ENCODE peak calls at places on chromosome 12, in nine cellular contexts. D is CD8-positive, alpha-beta T cell; N is hepatocyte; T is fibroblast of the aortic adventitia; F is psoas muscle; O is body of pancreas; R is brain microvascular endothelial cell; Y is astrocyte of the cerebellum; L is coronary artery. J is an unnamed sample.

GRCh38 chr12:105721915-105722314 is 391.4 kb downstream of the C12orf75 start:
- DNase-seq in D (no peak), N (no peak), T (no peak), F (no peak), O (no peak), R (no peak), Y (no peak), L (no peak), J (no peak)

GRCh38 chr12:95859344-95859816 is 628 bp downstream of the SNRPF start:
- DNase-seq in D (no peak), N (peak), T (no peak), F (no peak), O (no peak), R (peak), Y (no peak), L (no peak), J (no peak)

GRCh38 chr12:77120156-77120555 is 54.8 kb upstream of the E2F7 start:
- DNase-seq in D (no peak), N (no peak), T (peak), F (no peak), O (no peak), R (peak), Y (no peak), L (no peak), J (peak)

GRCh38 chr12:106309671-106310313 is 7.3 kb downstream of the TCP11L2 start:
- DNase-seq in D (no peak), N (no peak), T (peak), F (peak), O (no peak), R (peak), Y (peak), L (no peak), J (peak)

GRCh38 chr12:79983969-79984629 is 49.2 kb upstream of the PPP1R12A start:
- DNase-seq in D (no peak), N (peak), T (peak), F (no peak), O (no peak), R (peak), Y (no peak), L (no peak), J (peak)

GRCh38 chr12:106342397-106343212 is 14.9 kb upstream of the POLR3B start:
- DNase-seq in D (no peak), N (peak), T (peak), F (peak), O (peak), R (peak), Y (peak), L (peak), J (peak)

GRCh38 chr12:100845095-100845494 is 50.5 kb downstream of the ANO4 start:
- DNase-seq in D (no peak), N (no peak), T (no peak), F (no peak), O (no peak), R (no peak), Y (no peak), L (no peak), J (no peak)

GRCh38 chr12:18899678-18900317 is 161.9 kb downstream of the CAPZA3 start:
- DNase-seq in D (no peak), N (no peak), T (peak), F (no peak), O (no peak), R (no peak), Y (no peak), L (no peak), J (no peak)

GRCh38 chr12:59181378-59181777 is 261.1 kb upstream of the LRIG3 start:
- DNase-seq in D (no peak), N (no peak), T (no peak), F (no peak), O (no peak), R (no peak), Y (no peak), L (no peak), J (no peak)

GRCh38 chr12:59179231-59179630 is 258.9 kb upstream of the LRIG3 start:
- DNase-seq in D (no peak), N (no peak), T (no peak), F (no peak), O (no peak), R (no peak), Y (no peak), L (no peak), J (no peak)

GRCh38 chr12:59182660-59183455 is 262.6 kb upstream of the LRIG3 start:
- DNase-seq in D (no peak), N (no peak), T (no peak), F (peak), O (no peak), R (no peak), Y (no peak), L (no peak), J (no peak)

GRCh38 chr12:59185291-59185690 is 265.0 kb upstream of the LRIG3 start:
- DNase-seq in D (no peak), N (no peak), T (no peak), F (no peak), O (no peak), R (no peak), Y (no peak), L (no peak), J (no peak)

GRCh38 chr12:59182191-59182590 is 261.9 kb upstream of the LRIG3 start:
- DNase-seq in D (no peak), N (no peak), T (no peak), F (no peak), O (no peak), R (peak), Y (no peak), L (no peak), J (no peak)
- TF ChIP-seq CTCF in D (no peak), N (no peak), T (no peak), F (no peak), O (no peak), R (no peak), Y (no peak), L (no peak), J (no peak)

DNA sequence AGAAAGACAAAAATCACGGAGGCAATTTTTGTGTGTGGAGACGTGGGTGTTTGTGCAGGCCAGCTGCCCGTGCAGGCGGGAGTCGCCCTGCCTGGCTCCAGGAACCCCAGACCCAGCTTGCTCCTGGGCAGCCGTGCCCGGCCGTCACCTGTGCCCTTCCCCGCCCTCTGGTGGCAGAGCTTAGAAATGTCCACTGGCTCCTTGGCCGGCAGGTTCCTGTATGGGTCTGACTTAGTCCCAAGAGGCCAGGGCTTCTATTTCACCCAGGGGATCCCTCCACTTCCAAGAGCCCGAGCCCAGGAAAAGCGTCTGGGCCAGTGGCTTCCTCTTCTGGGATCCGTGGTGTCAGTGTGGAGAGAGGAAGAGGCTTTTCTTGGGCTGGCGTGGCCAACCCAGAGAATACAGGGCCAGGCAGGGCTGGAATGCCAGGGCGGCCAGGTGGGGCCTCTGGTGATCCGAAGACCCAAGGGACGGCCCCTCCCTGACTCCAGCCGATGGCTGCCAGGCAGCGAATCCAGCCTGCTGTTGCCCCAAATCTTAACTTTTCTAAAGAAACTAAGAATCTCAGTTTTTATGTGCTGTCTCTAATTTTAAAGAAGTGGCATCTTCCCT is 120.9 kb downstream of the TMEM132C start:
- DNase-seq in D (no peak), N (peak), T (no peak), F (peak), O (peak), R (no peak), Y (no peak), L (no peak), J (no peak)
- TF ChIP-seq CTCF in D (no peak), N (peak), T (no peak), F (peak), O (peak), R (peak), Y (no peak), L (no peak), J (peak)

GRCh38 chr12:42372154-42372791 is 46.3 kb downstream of the PPHLN1 start:
- DNase-seq in D (no peak), N (peak), T (peak), F (no peak), O (no peak), R (peak), Y (peak), L (no peak), J (peak)
- TF ChIP-seq CTCF in D (peak), N (peak), T (peak), F (peak), O (peak), R (peak), Y (peak), L (peak), J (peak)

DNA sequence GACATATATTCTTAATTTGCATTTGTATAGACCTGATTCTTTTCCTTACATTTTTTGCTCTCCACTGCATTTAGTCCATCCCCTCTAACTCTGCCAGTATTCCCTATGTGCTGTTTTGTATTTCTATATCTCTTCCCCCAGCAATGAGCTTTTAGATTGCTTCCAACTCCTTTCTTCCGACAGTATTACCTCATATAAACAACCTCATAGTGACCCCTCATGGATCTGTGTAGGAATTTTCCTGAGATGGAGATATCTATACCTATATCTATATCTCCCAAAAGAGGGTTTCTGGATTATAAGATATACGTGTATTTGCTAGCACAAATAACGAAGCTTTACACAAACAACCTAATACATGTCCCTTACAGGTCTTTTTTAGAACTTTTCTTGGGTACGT is 161.9 kb downstream of the CRADD start:
- DNase-seq in D (no peak), N (no peak), T (no peak), F (no peak), O (no peak), R (no peak), Y (no peak), L (no peak), J (no peak)
- TF ChIP-seq CTCF in D (no peak), N (no peak), T (no peak), F (no peak), O (no peak), R (no peak), Y (no peak), L (no peak), J (no peak)